ENCODE peak calls at places on chromosomes 13 and 19, in four cellular contexts. One of them, this sample, is unnamed.

GRCh38 chr13:70203661-70204229 is 95.5 kb upstream of the KLHL1 start:
- DNase-seq in stimulated activated CD8-positive, alpha-beta memory T cell treated with anti-CD3 and anti-CD28 coated beads, Interleukin-15, amount 100 ng/mL, for 24 hours: no peak
- DNase-seq in pancreas: no peak
- DNase-seq in activated CD4-positive, alpha-beta T cell treated with anti-CD3 and anti-CD28 coated beads, Interleukin-2, amount 10 ng/mL, durations not matched to agents 7 days and 5 days: no peak
- DNase-seq in this sample: no peak

GRCh38 chr13:98313938-98314292 is 136.8 kb upstream of the RNF113B start:
- DNase-seq in stimulated activated CD8-positive, alpha-beta memory T cell treated with anti-CD3 and anti-CD28 coated beads, Interleukin-15, amount 100 ng/mL, for 24 hours: no peak
- DNase-seq in pancreas: peak; percentile 62
- DNase-seq in activated CD4-positive, alpha-beta T cell treated with anti-CD3 and anti-CD28 coated beads, Interleukin-2, amount 10 ng/mL, durations not matched to agents 7 days and 5 days: no peak
- DNase-seq in this sample: no peak

GRCh38 chr19:3849092-3849491 is 19.7 kb downstream of the ZFR2 start:
- DNase-seq in stimulated activated CD8-positive, alpha-beta memory T cell treated with anti-CD3 and anti-CD28 coated beads, Interleukin-15, amount 100 ng/mL, for 24 hours: no peak
- DNase-seq in pancreas: no peak
- DNase-seq in activated CD4-positive, alpha-beta T cell treated with anti-CD3 and anti-CD28 coated beads, Interleukin-2, amount 10 ng/mL, durations not matched to agents 7 days and 5 days: peak; percentile 54
- DNase-seq in this sample: peak; percentile 44

GRCh38 chr19:16586477-16586871 is 14.3 kb upstream of the SLC35E1 start:
- DNase-seq in stimulated activated CD8-positive, alpha-beta memory T cell treated with anti-CD3 and anti-CD28 coated beads, Interleukin-15, amount 100 ng/mL, for 24 hours: no peak
- DNase-seq in pancreas: no peak
- DNase-seq in activated CD4-positive, alpha-beta T cell treated with anti-CD3 and anti-CD28 coated beads, Interleukin-2, amount 10 ng/mL, durations not matched to agents 7 days and 5 days: no peak
- DNase-seq in this sample: no peak

GRCh38 chr13:38309397-38309796 is 40.3 kb upstream of the UFM1 start:
- DNase-seq in stimulated activated CD8-positive, alpha-beta memory T cell treated with anti-CD3 and anti-CD28 coated beads, Interleukin-15, amount 100 ng/mL, for 24 hours: no peak
- DNase-seq in pancreas: no peak
- DNase-seq in activated CD4-positive, alpha-beta T cell treated with anti-CD3 and anti-CD28 coated beads, Interleukin-2, amount 10 ng/mL, durations not matched to agents 7 days and 5 days: no peak
- DNase-seq in this sample: no peak

GRCh38 chr19:18588611-18589379 is at the start of gene REX1BD:
- DNase-seq in stimulated activated CD8-positive, alpha-beta memory T cell treated with anti-CD3 and anti-CD28 coated beads, Interleukin-15, amount 100 ng/mL, for 24 hours: peak; percentile 76
- DNase-seq in pancreas: peak; percentile 75
- DNase-seq in activated CD4-positive, alpha-beta T cell treated with anti-CD3 and anti-CD28 coated beads, Interleukin-2, amount 10 ng/mL, durations not matched to agents 7 days and 5 days: peak; percentile 89
- DNase-seq in this sample: peak; percentile 87

GRCh38 chr19:21463449-21464105 is 41.8 kb upstream of the ZNF429 start:
- DNase-seq in stimulated activated CD8-positive, alpha-beta memory T cell treated with anti-CD3 and anti-CD28 coated beads, Interleukin-15, amount 100 ng/mL, for 24 hours: no peak
- DNase-seq in pancreas: peak; percentile 68
- DNase-seq in activated CD4-positive, alpha-beta T cell treated with anti-CD3 and anti-CD28 coated beads, Interleukin-2, amount 10 ng/mL, durations not matched to agents 7 days and 5 days: peak; percentile 62
- DNase-seq in this sample: peak; percentile 18

GRCh38 chr19:40229484-40229883 is 3.0 kb upstream of the CCNP start:
- DNase-seq in stimulated activated CD8-positive, alpha-beta memory T cell treated with anti-CD3 and anti-CD28 coated beads, Interleukin-15, amount 100 ng/mL, for 24 hours: no peak
- DNase-seq in pancreas: no peak
- DNase-seq in activated CD4-positive, alpha-beta T cell treated with anti-CD3 and anti-CD28 coated beads, Interleukin-2, amount 10 ng/mL, durations not matched to agents 7 days and 5 days: no peak
- DNase-seq in this sample: no peak

GRCh38 chr13:109481046-109481445 is 305.3 kb downstream of the IRS2 start:
- DNase-seq in stimulated activated CD8-positive, alpha-beta memory T cell treated with anti-CD3 and anti-CD28 coated beads, Interleukin-15, amount 100 ng/mL, for 24 hours: no peak
- DNase-seq in pancreas: no peak
- DNase-seq in activated CD4-positive, alpha-beta T cell treated with anti-CD3 and anti-CD28 coated beads, Interleukin-2, amount 10 ng/mL, durations not matched to agents 7 days and 5 days: no peak
- DNase-seq in this sample: no peak

GRCh38 chr19:41367848-41368301 is 3.9 kb upstream of the B9D2 start:
- DNase-seq in stimulated activated CD8-positive, alpha-beta memory T cell treated with anti-CD3 and anti-CD28 coated beads, Interleukin-15, amount 100 ng/mL, for 24 hours: no peak
- DNase-seq in pancreas: no peak
- DNase-seq in activated CD4-positive, alpha-beta T cell treated with anti-CD3 and anti-CD28 coated beads, Interleukin-2, amount 10 ng/mL, durations not matched to agents 7 days and 5 days: no peak
- DNase-seq in this sample: no peak

GRCh38 chr13:40537146-40537895 is 129.1 kb downstream of the FOXO1 start:
- DNase-seq in stimulated activated CD8-positive, alpha-beta memory T cell treated with anti-CD3 and anti-CD28 coated beads, Interleukin-15, amount 100 ng/mL, for 24 hours: no peak
- DNase-seq in pancreas: no peak
- DNase-seq in activated CD4-positive, alpha-beta T cell treated with anti-CD3 and anti-CD28 coated beads, Interleukin-2, amount 10 ng/mL, durations not matched to agents 7 days and 5 days: no peak
- DNase-seq in this sample: no peak

GRCh38 chr19:16001481-16002312 is 52.9 kb downstream of the OR10H4 start:
- DNase-seq in stimulated activated CD8-positive, alpha-beta memory T cell treated with anti-CD3 and anti-CD28 coated beads, Interleukin-15, amount 100 ng/mL, for 24 hours: no peak
- DNase-seq in pancreas: peak; percentile 34
- DNase-seq in activated CD4-positive, alpha-beta T cell treated with anti-CD3 and anti-CD28 coated beads, Interleukin-2, amount 10 ng/mL, durations not matched to agents 7 days and 5 days: peak; percentile 68
- DNase-seq in this sample: no peak

GRCh38 chr13:30526612-30527217 is 61.0 kb upstream of the HMGB1 start:
- DNase-seq in stimulated activated CD8-positive, alpha-beta memory T cell treated with anti-CD3 and anti-CD28 coated beads, Interleukin-15, amount 100 ng/mL, for 24 hours: no peak
- DNase-seq in pancreas: no peak
- DNase-seq in activated CD4-positive, alpha-beta T cell treated with anti-CD3 and anti-CD28 coated beads, Interleukin-2, amount 10 ng/mL, durations not matched to agents 7 days and 5 days: no peak
- DNase-seq in this sample: no peak

GRCh38 chr13:78601124-78601885 is 2.0 kb downstream of the POU4F1 start:
- DNase-seq in stimulated activated CD8-positive, alpha-beta memory T cell treated with anti-CD3 and anti-CD28 coated beads, Interleukin-15, amount 100 ng/mL, for 24 hours: no peak
- DNase-seq in pancreas: no peak
- DNase-seq in activated CD4-positive, alpha-beta T cell treated with anti-CD3 and anti-CD28 coated beads, Interleukin-2, amount 10 ng/mL, durations not matched to agents 7 days and 5 days: no peak
- DNase-seq in this sample: no peak

GRCh38 chr19:441213-441823 is 19.5 kb downstream of the SHC2 start:
- DNase-seq in stimulated activated CD8-positive, alpha-beta memory T cell treated with anti-CD3 and anti-CD28 coated beads, Interleukin-15, amount 100 ng/mL, for 24 hours: no peak
- DNase-seq in pancreas: no peak
- DNase-seq in activated CD4-positive, alpha-beta T cell treated with anti-CD3 and anti-CD28 coated beads, Interleukin-2, amount 10 ng/mL, durations not matched to agents 7 days and 5 days: no peak
- DNase-seq in this sample: no peak

GRCh38 chr19:38893341-38893771 is 6.1 kb downstream of the SIRT2 start:
- DNase-seq in stimulated activated CD8-positive, alpha-beta memory T cell treated with anti-CD3 and anti-CD28 coated beads, Interleukin-15, amount 100 ng/mL, for 24 hours: no peak
- DNase-seq in pancreas: no peak
- DNase-seq in activated CD4-positive, alpha-beta T cell treated with anti-CD3 and anti-CD28 coated beads, Interleukin-2, amount 10 ng/mL, durations not matched to agents 7 days and 5 days: no peak
- DNase-seq in this sample: no peak

GRCh38 chr13:43285891-43286602 is 262.7 kb downstream of the DNAJC15 start:
- DNase-seq in stimulated activated CD8-positive, alpha-beta memory T cell treated with anti-CD3 and anti-CD28 coated beads, Interleukin-15, amount 100 ng/mL, for 24 hours: no peak
- DNase-seq in pancreas: no peak
- DNase-seq in activated CD4-positive, alpha-beta T cell treated with anti-CD3 and anti-CD28 coated beads, Interleukin-2, amount 10 ng/mL, durations not matched to agents 7 days and 5 days: no peak
- DNase-seq in this sample: no peak

GRCh38 chr13:89803839-89804238 is 1543.6 kb upstream of the MIR17HG start:
- DNase-seq in stimulated activated CD8-positive, alpha-beta memory T cell treated with anti-CD3 and anti-CD28 coated beads, Interleukin-15, amount 100 ng/mL, for 24 hours: no peak
- DNase-seq in pancreas: no peak
- DNase-seq in activated CD4-positive, alpha-beta T cell treated with anti-CD3 and anti-CD28 coated beads, Interleukin-2, amount 10 ng/mL, durations not matched to agents 7 days and 5 days: no peak
- DNase-seq in this sample: no peak

GRCh38 chr19:1503089-1503924 is 9.5 kb downstream of the ADAMTSL5 start:
- DNase-seq in stimulated activated CD8-positive, alpha-beta memory T cell treated with anti-CD3 and anti-CD28 coated beads, Interleukin-15, amount 100 ng/mL, for 24 hours: peak; percentile 59
- DNase-seq in pancreas: no peak
- DNase-seq in activated CD4-positive, alpha-beta T cell treated with anti-CD3 and anti-CD28 coated beads, Interleukin-2, amount 10 ng/mL, durations not matched to agents 7 days and 5 days: peak; percentile 63
- DNase-seq in this sample: no peak

GRCh38 chr19:52020506-52020905 is 7.7 kb downstream of the ZNF614 start:
- DNase-seq in stimulated activated CD8-positive, alpha-beta memory T cell treated with anti-CD3 and anti-CD28 coated beads, Interleukin-15, amount 100 ng/mL, for 24 hours: no peak
- DNase-seq in pancreas: no peak
- DNase-seq in activated CD4-positive, alpha-beta T cell treated with anti-CD3 and anti-CD28 coated beads, Interleukin-2, amount 10 ng/mL, durations not matched to agents 7 days and 5 days: no peak
- DNase-seq in this sample: no peak

GRCh38 chr19:41994994-41995958 is 1.2 kb upstream of the ATP1A3 start:
- DNase-seq in stimulated activated CD8-positive, alpha-beta memory T cell treated with anti-CD3 and anti-CD28 coated beads, Interleukin-15, amount 100 ng/mL, for 24 hours: no peak
- DNase-seq in pancreas: no peak
- DNase-seq in activated CD4-positive, alpha-beta T cell treated with anti-CD3 and anti-CD28 coated beads, Interleukin-2, amount 10 ng/mL, durations not matched to agents 7 days and 5 days: no peak
- DNase-seq in this sample: no peak

This sample was measured in naive thymus-derived CD8-positive, alpha-beta T cell.